ENCODE peak calls at places on chromosomes 3 and 15, in ten cellular contexts. One of them, this sample, is unnamed.

GRCh38 chr3:156459434-156459833 is 95.5 kb downstream of the SSR3 start:
- DNase-seq in suprapubic skin: no peak
- DNase-seq in H1: no peak
- DNase-seq in prostate gland: peak; percentile 13
- DNase-seq in transverse colon: no peak
- DNase-seq in GM23338: no peak
- DNase-seq in sigmoid colon: peak; percentile 87
- DNase-seq in upper lobe of left lung: no peak
- DNase-seq in GM12878: no peak
- DNase-seq in Panc1: no peak
- DNase-seq in this sample: no peak

GRCh38 chr3:72041531-72041930 is 256.6 kb upstream of the PROK2 start:
- DNase-seq in suprapubic skin: no peak
- DNase-seq in H1: no peak
- DNase-seq in GM12878: no peak
- DNase-seq in Panc1: no peak
- DNase-seq in transverse colon: peak; percentile 12
- DNase-seq in upper lobe of left lung: no peak
- DNase-seq in sigmoid colon: peak; percentile 76
- DNase-seq in prostate gland: peak; percentile 25
- DNase-seq in GM23338: no peak
- DNase-seq in this sample: no peak

GRCh38 chr3:99909714-99910508 is 92.2 kb downstream of the CMSS1 start:
- DNase-seq in GM23338: no peak
- DNase-seq in upper lobe of left lung: no peak
- DNase-seq in prostate gland: no peak
- DNase-seq in transverse colon: no peak
- DNase-seq in sigmoid colon: no peak
- DNase-seq in H1: no peak
- DNase-seq in GM12878: no peak
- DNase-seq in Panc1: no peak
- DNase-seq in suprapubic skin: no peak
- DNase-seq in this sample: no peak

GRCh38 chr15:65275728-65276126 is 11.0 kb downstream of the PARP16 start:
- DNase-seq in H1: no peak
- DNase-seq in sigmoid colon: no peak
- DNase-seq in GM12878: no peak
- DNase-seq in GM23338: no peak
- DNase-seq in suprapubic skin: no peak
- DNase-seq in transverse colon: no peak
- DNase-seq in Panc1: no peak
- DNase-seq in upper lobe of left lung: no peak
- DNase-seq in prostate gland: no peak
- DNase-seq in this sample: no peak

GRCh38 chr15:63860161-63860954 is 26.6 kb upstream of the HERC1 start:
- DNase-seq in Panc1: no peak
- DNase-seq in H1: no peak
- DNase-seq in prostate gland: no peak
- DNase-seq in sigmoid colon: no peak
- DNase-seq in transverse colon: peak; percentile 14
- DNase-seq in upper lobe of left lung: no peak
- DNase-seq in GM23338: no peak
- DNase-seq in suprapubic skin: no peak
- DNase-seq in GM12878: no peak
- DNase-seq in this sample: no peak

GRCh38 chr3:189621948-189622603 is 9.1 kb upstream of the TP63 start:
- DNase-seq in sigmoid colon: no peak
- DNase-seq in Panc1: no peak
- DNase-seq in GM12878: no peak
- DNase-seq in GM23338: no peak
- DNase-seq in transverse colon: no peak
- DNase-seq in suprapubic skin: no peak
- DNase-seq in H1: no peak
- DNase-seq in upper lobe of left lung: no peak
- DNase-seq in prostate gland: no peak
- DNase-seq in this sample: no peak

GRCh38 chr3:187196573-187197094 is 652 bp upstream of the RTP1 start:
- DNase-seq in transverse colon: no peak
- DNase-seq in GM12878: no peak
- DNase-seq in prostate gland: no peak
- DNase-seq in upper lobe of left lung: no peak
- DNase-seq in sigmoid colon: no peak
- DNase-seq in GM23338: no peak
- DNase-seq in H1: no peak
- DNase-seq in Panc1: no peak
- DNase-seq in suprapubic skin: no peak
- DNase-seq in this sample: no peak

GRCh38 chr3:150870406-150870805 is 34.8 kb downstream of the MINDY4B start:
- DNase-seq in prostate gland: no peak
- DNase-seq in GM23338: no peak
- DNase-seq in transverse colon: no peak
- DNase-seq in H1: no peak
- DNase-seq in Panc1: no peak
- DNase-seq in suprapubic skin: no peak
- DNase-seq in GM12878: no peak
- DNase-seq in upper lobe of left lung: no peak
- DNase-seq in sigmoid colon: no peak
- DNase-seq in this sample: no peak

GRCh38 chr3:9770276-9770812 is 597 bp upstream of the CAMK1 start:
- DNase-seq in sigmoid colon: peak; percentile 97
- DNase-seq in transverse colon: peak; percentile 86
- DNase-seq in GM23338: peak; percentile 38
- DNase-seq in prostate gland: peak; percentile 71
- DNase-seq in upper lobe of left lung: peak; percentile 76
- DNase-seq in suprapubic skin: peak; percentile 92
- DNase-seq in GM12878: no peak
- DNase-seq in H1: no peak
- DNase-seq in Panc1: no peak
- DNase-seq in this sample: peak; percentile 97

GRCh38 chr3:75329713-75330112 is 334.4 kb upstream of the FRG2C start:
- DNase-seq in GM12878: no peak
- DNase-seq in H1: no peak
- DNase-seq in prostate gland: no peak
- DNase-seq in Panc1: no peak
- DNase-seq in sigmoid colon: no peak
- DNase-seq in GM23338: no peak
- DNase-seq in suprapubic skin: no peak
- DNase-seq in upper lobe of left lung: no peak
- DNase-seq in transverse colon: no peak
- DNase-seq in this sample: no peak

GRCh38 chr15:69593981-69594966 is 141.7 kb downstream of the RPLP1 start:
- DNase-seq in upper lobe of left lung: peak; percentile 92
- DNase-seq in GM23338: no peak
- DNase-seq in Panc1: no peak
- DNase-seq in transverse colon: peak; percentile 90
- DNase-seq in suprapubic skin: peak; percentile 58
- DNase-seq in sigmoid colon: peak; percentile 58
- DNase-seq in prostate gland: peak; percentile 97
- DNase-seq in GM12878: no peak
- DNase-seq in H1: no peak
- DNase-seq in this sample: no peak

GRCh38 chr3:125340121-125340520 is 35.0 kb downstream of the ZNF148 start:
- DNase-seq in upper lobe of left lung: no peak
- DNase-seq in GM23338: no peak
- DNase-seq in suprapubic skin: no peak
- DNase-seq in H1: no peak
- DNase-seq in prostate gland: no peak
- DNase-seq in GM12878: no peak
- DNase-seq in sigmoid colon: no peak
- DNase-seq in transverse colon: no peak
- DNase-seq in Panc1: no peak
- DNase-seq in this sample: no peak

GRCh38 chr3:71065764-71066013 is 517.8 kb downstream of the FOXP1 start:
- DNase-seq in suprapubic skin: no peak
- DNase-seq in sigmoid colon: no peak
- DNase-seq in Panc1: no peak
- DNase-seq in GM12878: no peak
- DNase-seq in prostate gland: no peak
- DNase-seq in upper lobe of left lung: no peak
- DNase-seq in transverse colon: no peak
- DNase-seq in H1: no peak
- DNase-seq in GM23338: no peak
- DNase-seq in this sample: no peak

GRCh38 chr3:62134061-62134496 is 239.3 kb downstream of the FEZF2 start:
- DNase-seq in prostate gland: no peak
- DNase-seq in suprapubic skin: no peak
- DNase-seq in upper lobe of left lung: peak; percentile 36
- DNase-seq in Panc1: no peak
- DNase-seq in GM12878: no peak
- DNase-seq in H1: no peak
- DNase-seq in transverse colon: peak; percentile 75
- DNase-seq in GM23338: no peak
- DNase-seq in sigmoid colon: no peak
- DNase-seq in this sample: no peak

GRCh38 chr15:35771878-35772442 is 226.0 kb upstream of the DPH6 start:
- DNase-seq in GM23338: no peak
- DNase-seq in H1: no peak
- DNase-seq in sigmoid colon: no peak
- DNase-seq in Panc1: no peak
- DNase-seq in prostate gland: no peak
- DNase-seq in upper lobe of left lung: no peak
- DNase-seq in suprapubic skin: no peak
- DNase-seq in GM12878: no peak
- DNase-seq in transverse colon: no peak
- DNase-seq in this sample: no peak

GRCh38 chr15:35774653-35775052 is 228.7 kb upstream of the DPH6 start:
- DNase-seq in GM23338: no peak
- DNase-seq in Panc1: no peak
- DNase-seq in upper lobe of left lung: no peak
- DNase-seq in transverse colon: no peak
- DNase-seq in GM12878: no peak
- DNase-seq in suprapubic skin: no peak
- DNase-seq in prostate gland: no peak
- DNase-seq in sigmoid colon: no peak
- DNase-seq in H1: no peak
- DNase-seq in this sample: no peak

DNA sequence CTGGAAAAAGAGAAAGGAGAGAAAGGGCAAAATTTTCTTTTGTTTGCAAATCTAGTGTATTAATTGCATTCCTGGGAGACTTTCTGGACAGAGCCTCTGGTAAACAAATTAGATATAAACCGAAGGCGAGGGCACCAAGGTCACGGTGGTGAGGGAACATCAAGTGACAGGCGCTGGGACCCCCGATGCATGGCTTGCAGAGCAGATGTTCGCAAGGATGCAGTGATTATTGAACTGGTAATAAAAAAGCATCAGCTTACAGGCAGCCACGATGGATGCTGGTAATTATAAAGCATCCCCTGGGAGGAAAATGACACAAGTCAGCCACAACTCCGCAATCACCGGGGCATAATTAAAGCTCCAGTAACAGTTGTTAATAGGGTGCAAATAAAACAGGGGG is 231.1 kb upstream of the DPH6 start:
- DNase-seq in H1: no peak
- DNase-seq in Panc1: no peak
- DNase-seq in sigmoid colon: no peak
- DNase-seq in upper lobe of left lung: no peak
- DNase-seq in GM12878: no peak
- DNase-seq in suprapubic skin: no peak
- DNase-seq in prostate gland: no peak
- DNase-seq in transverse colon: no peak
- DNase-seq in GM23338: no peak
- DNase-seq in this sample: no peak
- H3K4me1 ChIP-seq in H1: no peaks in the 10 kb centered on the region
- H3K4me1 ChIP-seq in Panc1: no peaks in the 10 kb centered on the region
- H3K4me1 ChIP-seq in sigmoid colon: no peaks in the 10 kb centered on the region
- H3K4me1 ChIP-seq in upper lobe of left lung: no peaks in the 10 kb centered on the region
- H3K4me1 ChIP-seq in GM12878: no peaks in the 10 kb centered on the region
- H3K4me1 ChIP-seq in suprapubic skin: no peaks in the 10 kb centered on the region
- H3K4me1 ChIP-seq in prostate gland: no peaks in the 10 kb centered on the region
- H3K4me1 ChIP-seq in transverse colon: no peaks in the 10 kb centered on the region
- H3K4me1 ChIP-seq in GM23338: no peaks in the 10 kb centered on the region
- H3K4me1 ChIP-seq in this sample: no peaks in the 10 kb centered on the region

DNA sequence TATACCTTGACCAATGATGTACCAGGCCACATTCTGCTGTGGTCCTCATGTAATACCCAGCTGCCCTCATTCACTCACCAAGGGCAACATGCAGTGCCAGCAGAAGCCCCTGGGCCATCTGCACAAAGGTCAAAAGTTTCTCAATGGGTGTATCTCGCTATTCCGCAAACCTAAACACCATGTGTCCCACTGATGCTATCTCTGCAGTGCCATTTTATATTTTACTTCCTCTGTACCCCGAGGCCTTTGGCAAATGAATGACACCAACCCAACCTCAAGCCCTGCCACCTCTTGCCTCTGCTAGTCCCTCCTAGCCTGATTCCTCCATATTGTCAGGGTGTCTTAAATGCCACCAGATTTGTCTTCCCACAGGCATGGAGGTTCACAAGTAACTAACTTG is 59.2 kb downstream of the AAGAB start:
- DNase-seq in Panc1: no peak
- DNase-seq in upper lobe of left lung: no peak
- DNase-seq in transverse colon: no peak
- DNase-seq in GM12878: no peak
- DNase-seq in suprapubic skin: no peak
- DNase-seq in sigmoid colon: no peak
- DNase-seq in GM23338: no peak
- DNase-seq in prostate gland: no peak
- DNase-seq in H1: no peak
- DNase-seq in this sample: peak; percentile 45
- TF ChIP-seq POLR2AphosphoS5 in Panc1: no peak
- TF ChIP-seq POLR2AphosphoS5 in upper lobe of left lung: no peak
- TF ChIP-seq POLR2AphosphoS5 in transverse colon: no peak
- TF ChIP-seq POLR2AphosphoS5 in GM12878: peak; percentile 13
- TF ChIP-seq POLR2AphosphoS5 in suprapubic skin: no peak
- TF ChIP-seq POLR2AphosphoS5 in sigmoid colon: no peak
- TF ChIP-seq POLR2AphosphoS5 in GM23338: no peak
- TF ChIP-seq POLR2AphosphoS5 in prostate gland: no peak
- TF ChIP-seq POLR2AphosphoS5 in H1: no peak
- TF ChIP-seq POLR2AphosphoS5 in this sample: no peak

GRCh38 chr3:138184994-138185393 is 2.1 kb upstream of the ARMC8 start:
- DNase-seq in Panc1: no peak
- DNase-seq in GM12878: no peak
- DNase-seq in GM23338: no peak
- DNase-seq in upper lobe of left lung: no peak
- DNase-seq in sigmoid colon: no peak
- DNase-seq in H1: no peak
- DNase-seq in prostate gland: no peak
- DNase-seq in suprapubic skin: no peak
- DNase-seq in transverse colon: no peak
- DNase-seq in this sample: no peak
- H3K27ac ChIP-seq in Panc1: no peak overlapping the region
- H3K27ac ChIP-seq in GM12878: no peak overlapping the region
- H3K27ac ChIP-seq in GM23338: no peak overlapping the region
- H3K27ac ChIP-seq in upper lobe of left lung: no peak overlapping the region
- H3K27ac ChIP-seq in sigmoid colon: no peak overlapping the region
- H3K27ac ChIP-seq in H1: no peak overlapping the region
- H3K27ac ChIP-seq in prostate gland: no peak overlapping the region
- H3K27ac ChIP-seq in suprapubic skin: no peak overlapping the region
- H3K27ac ChIP-seq in transverse colon: no peak overlapping the region
- H3K27ac ChIP-seq in this sample: no peak overlapping the region

DNA sequence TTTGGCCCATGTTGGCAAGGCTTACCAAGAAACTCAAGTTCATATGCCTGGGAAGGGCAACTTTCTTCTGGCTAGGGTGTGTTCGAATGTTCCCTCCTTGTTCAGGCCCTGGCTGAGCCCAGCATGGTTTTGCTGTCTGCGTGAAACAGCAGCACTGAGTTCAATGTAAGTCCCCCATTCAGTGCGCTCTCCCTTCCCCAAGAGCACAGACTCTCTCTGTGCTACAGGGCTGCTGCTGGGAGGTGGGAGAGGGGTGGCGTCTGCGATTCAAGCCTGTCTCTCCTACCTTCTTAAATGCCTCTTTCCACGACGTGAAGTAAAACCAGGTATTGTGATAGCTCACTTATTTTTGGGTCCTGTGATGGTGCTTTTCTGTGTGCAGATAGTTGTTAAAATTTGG is 289.3 kb upstream of the GOLIM4 start:
- DNase-seq in upper lobe of left lung: no peak
- DNase-seq in H1: no peak
- DNase-seq in suprapubic skin: no peak
- DNase-seq in Panc1: no peak
- DNase-seq in GM12878: no peak
- DNase-seq in sigmoid colon: no peak
- DNase-seq in transverse colon: no peak
- DNase-seq in prostate gland: no peak
- DNase-seq in GM23338: peak; percentile 13
- DNase-seq in this sample: no peak
- H3K4me1 ChIP-seq in upper lobe of left lung: no peaks in the 10 kb centered on the region
- H3K4me1 ChIP-seq in H1: no peaks in the 10 kb centered on the region
- H3K4me1 ChIP-seq in suprapubic skin: no peaks in the 10 kb centered on the region
- H3K4me1 ChIP-seq in Panc1: no peaks in the 10 kb centered on the region
- H3K4me1 ChIP-seq in GM12878: no peaks in the 10 kb centered on the region
- H3K4me1 ChIP-seq in sigmoid colon: no peaks in the 10 kb centered on the region
- H3K4me1 ChIP-seq in transverse colon: no peaks in the 10 kb centered on the region
- H3K4me1 ChIP-seq in prostate gland: no peaks in the 10 kb centered on the region
- H3K4me1 ChIP-seq in GM23338: no peaks in the 10 kb centered on the region
- H3K4me1 ChIP-seq in this sample: no peaks in the 10 kb centered on the region

This sample was measured in esophagus muscularis mucosa.